ENCODE peak calls at places on chromosomes 16 and 17, in four cellular contexts. One of them, this sample, is unnamed.

GRCh38 chr17:43871947-43872690 is 25.1 kb downstream of the CD300LG start:
- DNase-seq in pancreas: no peak
- DNase-seq in breast epithelium: peak
- DNase-seq in tibial nerve: no peak
- DNase-seq in this sample: no peak

GRCh38 chr17:47265983-47266541 is 12.4 kb downstream of the ITGB3 start:
- DNase-seq in pancreas: no peak
- DNase-seq in breast epithelium: no peak
- DNase-seq in tibial nerve: no peak
- DNase-seq in this sample: no peak

GRCh38 chr17:63774982-63775290 is 966 bp downstream of the DDX42 start:
- DNase-seq in pancreas: no peak
- DNase-seq in breast epithelium: no peak
- DNase-seq in tibial nerve: no peak
- DNase-seq in this sample: no peak

GRCh38 chr16:69535123-69536050 is 30.4 kb upstream of the NFAT5 start:
- DNase-seq in pancreas: no peak
- DNase-seq in breast epithelium: no peak
- DNase-seq in tibial nerve: no peak
- DNase-seq in this sample: no peak

GRCh38 chr17:43834106-43834505 is 1.2 kb upstream of the MPP3 start:
- DNase-seq in pancreas: no peak
- DNase-seq in breast epithelium: no peak
- DNase-seq in tibial nerve: peak
- DNase-seq in this sample: no peak

GRCh38 chr17:73566905-73567782 is 77.1 kb downstream of the SDK2 start:
- DNase-seq in pancreas: no peak
- DNase-seq in breast epithelium: peak
- DNase-seq in tibial nerve: no peak
- DNase-seq in this sample: no peak

GRCh38 chr16:75758215-75758614 is 31.9 kb upstream of the CPHXL start:
- DNase-seq in pancreas: no peak
- DNase-seq in breast epithelium: no peak
- DNase-seq in tibial nerve: no peak
- DNase-seq in this sample: no peak

GRCh38 chr17:1072551-1072961 is 75.6 kb downstream of the TIMM22 start:
- DNase-seq in pancreas: peak
- DNase-seq in breast epithelium: no peak
- DNase-seq in tibial nerve: no peak
- DNase-seq in this sample: no peak

GRCh38 chr17:16215002-16215272 is 397 bp downstream of the NCOR1 start:
- DNase-seq in pancreas: peak
- DNase-seq in breast epithelium: no peak
- DNase-seq in tibial nerve: no peak
- DNase-seq in this sample: peak

GRCh38 chr16:88692861-88693260 is 6.6 kb upstream of the SNAI3 start:
- DNase-seq in pancreas: no peak
- DNase-seq in breast epithelium: no peak
- DNase-seq in tibial nerve: no peak
- DNase-seq in this sample: no peak

GRCh38 chr16:88691129-88691813 is 5.0 kb upstream of the SNAI3 start:
- DNase-seq in pancreas: peak
- DNase-seq in breast epithelium: no peak
- DNase-seq in tibial nerve: no peak
- DNase-seq in this sample: no peak

GRCh38 chr16:88690341-88691128 is 4.2 kb upstream of the SNAI3 start:
- DNase-seq in pancreas: peak
- DNase-seq in breast epithelium: no peak
- DNase-seq in tibial nerve: no peak
- DNase-seq in this sample: no peak

GRCh38 chr16:88693420-88694177 is 7.3 kb upstream of the SNAI3 start:
- DNase-seq in pancreas: peak
- DNase-seq in breast epithelium: no peak
- DNase-seq in tibial nerve: no peak
- DNase-seq in this sample: no peak

GRCh38 chr16:88691924-88692560 is 5.7 kb upstream of the SNAI3 start:
- DNase-seq in pancreas: peak
- DNase-seq in breast epithelium: no peak
- DNase-seq in tibial nerve: no peak
- DNase-seq in this sample: no peak
- H3K4me3 ChIP-seq in pancreas: no peak
- H3K4me3 ChIP-seq in breast epithelium: no peak
- H3K4me3 ChIP-seq in tibial nerve: no peak
- H3K4me3 ChIP-seq in this sample: no peak

DNA sequence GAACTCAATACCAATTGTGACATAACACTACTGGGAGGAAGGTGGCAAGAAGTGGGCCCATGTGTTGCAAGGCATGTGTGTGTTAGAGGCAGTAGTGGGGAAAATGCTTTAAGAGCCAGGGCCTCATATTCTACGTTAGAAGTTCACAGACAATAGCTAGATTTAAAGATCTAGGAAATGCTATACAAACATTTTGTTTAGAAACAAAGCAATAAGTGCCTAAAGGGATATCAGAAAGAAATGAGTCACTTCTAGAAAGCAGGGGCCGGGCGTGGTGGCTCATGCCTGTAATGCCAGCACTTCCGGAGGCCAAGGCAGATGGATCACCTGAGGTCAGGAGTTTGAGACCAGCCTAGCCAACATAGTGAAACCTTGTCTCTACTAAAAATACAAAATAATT is 253.1 kb upstream of the IRX5 start:
- DNase-seq in pancreas: no peak
- DNase-seq in breast epithelium: no peak
- DNase-seq in tibial nerve: no peak
- DNase-seq in this sample: no peak
- H3K4me3 ChIP-seq in pancreas: no peak
- H3K4me3 ChIP-seq in breast epithelium: no peak
- H3K4me3 ChIP-seq in tibial nerve: no peak
- H3K4me3 ChIP-seq in this sample: no peak

GRCh38 chr17:13480877-13481276 is 120.9 kb downstream of the HS3ST3A1 start:
- DNase-seq in pancreas: no peak
- DNase-seq in breast epithelium: no peak
- DNase-seq in tibial nerve: no peak
- DNase-seq in this sample: no peak
- H3K4me3 ChIP-seq in pancreas: no peak
- H3K4me3 ChIP-seq in breast epithelium: no peak
- H3K4me3 ChIP-seq in tibial nerve: no peak
- H3K4me3 ChIP-seq in this sample: no peak

GRCh38 chr16:21277927-21278706 is at the start of gene CRYM:
- DNase-seq in pancreas: peak
- DNase-seq in breast epithelium: peak
- DNase-seq in tibial nerve: no peak
- DNase-seq in this sample: peak
- H3K4me3 ChIP-seq in pancreas: peak
- H3K4me3 ChIP-seq in breast epithelium: peak
- H3K4me3 ChIP-seq in tibial nerve: peak
- H3K4me3 ChIP-seq in this sample: peak

GRCh38 chr17:20987511-20987910 is 55.3 kb downstream of the USP22 start:
- DNase-seq in pancreas: peak
- DNase-seq in breast epithelium: no peak
- DNase-seq in tibial nerve: no peak
- DNase-seq in this sample: no peak
- H3K4me3 ChIP-seq in pancreas: no peak
- H3K4me3 ChIP-seq in breast epithelium: no peak
- H3K4me3 ChIP-seq in tibial nerve: no peak
- H3K4me3 ChIP-seq in this sample: no peak

GRCh38 chr17:78781339-78782304 is at the start of gene CYTH1:
- DNase-seq in pancreas: peak
- DNase-seq in breast epithelium: no peak
- DNase-seq in tibial nerve: no peak
- DNase-seq in this sample: peak

GRCh38 chr17:78777886-78778285 is 4.2 kb downstream of the CYTH1 start:
- DNase-seq in pancreas: no peak
- DNase-seq in breast epithelium: no peak
- DNase-seq in tibial nerve: no peak
- DNase-seq in this sample: no peak

GRCh38 chr17:78780852-78781338 is 1.2 kb downstream of the CYTH1 start:
- DNase-seq in pancreas: no peak
- DNase-seq in breast epithelium: no peak
- DNase-seq in tibial nerve: no peak
- DNase-seq in this sample: no peak

GRCh38 chr17:78780335-78780734 is 1.7 kb downstream of the CYTH1 start:
- DNase-seq in pancreas: no peak
- DNase-seq in breast epithelium: no peak
- DNase-seq in tibial nerve: no peak
- DNase-seq in this sample: no peak

DNA sequence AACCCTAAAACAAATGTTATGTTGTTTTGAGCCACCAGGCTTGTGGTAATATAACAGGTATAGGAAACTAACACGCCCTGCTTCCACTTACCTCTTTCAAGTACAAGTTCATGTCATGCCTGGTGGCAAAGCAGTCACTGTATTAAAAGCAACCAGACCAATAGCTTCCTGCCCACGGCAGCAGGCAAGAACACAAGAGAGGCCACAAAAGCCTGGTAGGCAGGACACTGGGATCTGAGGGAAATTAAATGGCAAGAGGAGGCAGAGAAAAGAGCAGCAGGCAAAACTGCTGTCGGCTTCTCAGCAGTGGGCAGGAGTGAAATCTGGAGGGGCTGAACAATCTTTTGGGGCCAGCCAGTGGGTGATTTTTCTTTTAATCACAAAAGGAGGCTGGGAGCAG is 2.2 kb downstream of the CYTH1 start:
- DNase-seq in pancreas: no peak
- DNase-seq in breast epithelium: no peak
- DNase-seq in tibial nerve: no peak
- DNase-seq in this sample: no peak
- H3K4me3 ChIP-seq in pancreas: no peak
- H3K4me3 ChIP-seq in breast epithelium: peak
- H3K4me3 ChIP-seq in tibial nerve: peak
- H3K4me3 ChIP-seq in this sample: peak

DNA sequence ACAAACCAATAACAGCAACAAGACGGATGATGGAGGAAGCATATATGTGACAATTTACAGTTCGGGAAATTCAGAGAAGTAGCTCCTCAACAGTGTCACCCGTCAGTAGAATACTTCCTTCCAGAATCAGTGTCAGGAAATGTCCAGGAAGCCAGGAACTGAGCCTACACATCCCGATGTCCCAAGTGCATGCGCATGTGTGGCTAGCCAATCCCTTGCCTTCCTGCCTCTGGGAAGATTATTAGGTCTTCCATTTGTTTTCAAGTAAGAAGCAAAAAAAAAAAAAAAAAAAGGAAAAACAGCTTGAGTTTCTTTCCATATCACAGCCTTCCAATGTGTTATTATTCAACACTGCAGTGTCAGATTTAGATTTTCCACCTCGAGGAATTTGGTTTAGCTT is 1.3 kb upstream of the PITPNC1 start:
- DNase-seq in pancreas: no peak
- DNase-seq in breast epithelium: no peak
- DNase-seq in tibial nerve: no peak
- DNase-seq in this sample: no peak
- H3K4me3 ChIP-seq in pancreas: no peak
- H3K4me3 ChIP-seq in breast epithelium: no peak
- H3K4me3 ChIP-seq in tibial nerve: no peak
- H3K4me3 ChIP-seq in this sample: no peak

GRCh38 chr17:71071041-71071440 is 901.7 kb downstream of the KCNJ2 start:
- DNase-seq in pancreas: no peak
- DNase-seq in breast epithelium: no peak
- DNase-seq in tibial nerve: no peak
- DNase-seq in this sample: no peak

GRCh38 chr17:71068351-71068750 is 899.0 kb downstream of the KCNJ2 start:
- DNase-seq in pancreas: no peak
- DNase-seq in breast epithelium: no peak
- DNase-seq in tibial nerve: no peak
- DNase-seq in this sample: no peak

GRCh38 chr17:71071837-71072236 is 902.5 kb downstream of the KCNJ2 start:
- DNase-seq in pancreas: no peak
- DNase-seq in breast epithelium: no peak
- DNase-seq in tibial nerve: no peak
- DNase-seq in this sample: no peak
- H3K4me3 ChIP-seq in pancreas: no peak
- H3K4me3 ChIP-seq in breast epithelium: no peak
- H3K4me3 ChIP-seq in tibial nerve: no peak
- H3K4me3 ChIP-seq in this sample: no peak

This sample was measured in dorsolateral prefrontal cortex.